ENCODE peak calls at places on chromosomes 16 and 17, in eight cellular contexts. One of them, this sample, is unnamed. For H3K4me1 and H3K27me3, the result is how much of the 10 kb centered on the place peaks cover.

GRCh38 chr16:66924527-66925321 is 611 bp downstream of the RRAD start:
- DNase-seq in psoas muscle: peak
- DNase-seq in adipocyte: peak
- DNase-seq in CD4-positive, alpha-beta memory T cell: peak
- DNase-seq in ovary: no peak
- DNase-seq in cardiac muscle cell: no peak
- DNase-seq in endodermal cell: peak
- DNase-seq in H1: peak
- DNase-seq in this sample: no peak

GRCh38 chr16:67942200-67942509 is 1.8 kb downstream of the LCAT start:
- DNase-seq in cardiac muscle cell: peak
- DNase-seq in psoas muscle: no peak
- DNase-seq in endodermal cell: peak
- DNase-seq in adipocyte: peak
- DNase-seq in H1: peak
- DNase-seq in CD4-positive, alpha-beta memory T cell: peak
- DNase-seq in ovary: no peak
- DNase-seq in this sample: no peak

GRCh38 chr17:27747462-27748359 is 52.6 kb downstream of the NOS2 start:
- DNase-seq in ovary: no peak
- DNase-seq in CD4-positive, alpha-beta memory T cell: no peak
- DNase-seq in H1: peak
- DNase-seq in endodermal cell: peak
- DNase-seq in psoas muscle: no peak
- DNase-seq in cardiac muscle cell: no peak
- DNase-seq in adipocyte: no peak
- DNase-seq in this sample: peak

GRCh38 chr16:68064791-68065365 is 20.3 kb upstream of the NFATC3 start:
- DNase-seq in adipocyte: peak
- DNase-seq in cardiac muscle cell: peak
- DNase-seq in CD4-positive, alpha-beta memory T cell: peak
- DNase-seq in ovary: peak
- DNase-seq in H1: peak
- DNase-seq in psoas muscle: peak
- DNase-seq in endodermal cell: peak
- DNase-seq in this sample: peak

GRCh38 chr16:3400446-3400778 is 392 bp downstream of the ZSCAN32 start:
- DNase-seq in ovary: no peak
- DNase-seq in CD4-positive, alpha-beta memory T cell: no peak
- DNase-seq in adipocyte: no peak
- DNase-seq in cardiac muscle cell: no peak
- DNase-seq in psoas muscle: no peak
- DNase-seq in endodermal cell: no peak
- DNase-seq in H1: no peak
- DNase-seq in this sample: no peak

GRCh38 chr17:80981062-80981902 is 10.4 kb upstream of the CHMP6 start:
- DNase-seq in ovary: peak
- DNase-seq in endodermal cell: peak
- DNase-seq in H1: peak
- DNase-seq in adipocyte: peak
- DNase-seq in CD4-positive, alpha-beta memory T cell: peak
- DNase-seq in psoas muscle: peak
- DNase-seq in cardiac muscle cell: no peak
- DNase-seq in this sample: no peak

GRCh38 chr17:76868669-76869208 is 535 bp downstream of the MGAT5B start:
- DNase-seq in H1: peak
- DNase-seq in CD4-positive, alpha-beta memory T cell: no peak
- DNase-seq in endodermal cell: peak
- DNase-seq in psoas muscle: no peak
- DNase-seq in cardiac muscle cell: peak
- DNase-seq in adipocyte: peak
- DNase-seq in ovary: no peak
- DNase-seq in this sample: no peak

GRCh38 chr17:41907185-41907556 is 11.6 kb downstream of the ACLY start:
- DNase-seq in cardiac muscle cell: peak
- DNase-seq in psoas muscle: no peak
- DNase-seq in endodermal cell: no peak
- DNase-seq in H1: no peak
- DNase-seq in CD4-positive, alpha-beta memory T cell: no peak
- DNase-seq in ovary: no peak
- DNase-seq in adipocyte: no peak
- DNase-seq in this sample: no peak

GRCh38 chr16:49287572-49287971 is 5.9 kb upstream of the CBLN1 start:
- DNase-seq in H1: no peak
- DNase-seq in cardiac muscle cell: no peak
- DNase-seq in psoas muscle: no peak
- DNase-seq in ovary: no peak
- DNase-seq in adipocyte: no peak
- DNase-seq in endodermal cell: peak
- DNase-seq in CD4-positive, alpha-beta memory T cell: no peak
- DNase-seq in this sample: no peak

GRCh38 chr16:10103096-10103495 is 79.1 kb downstream of the GRIN2A start:
- DNase-seq in adipocyte: peak
- DNase-seq in endodermal cell: no peak
- DNase-seq in CD4-positive, alpha-beta memory T cell: no peak
- DNase-seq in psoas muscle: no peak
- DNase-seq in ovary: no peak
- DNase-seq in H1: no peak
- DNase-seq in cardiac muscle cell: no peak
- DNase-seq in this sample: no peak

GRCh38 chr16:580946-581498 is 8.8 kb upstream of the RAB40C start:
- DNase-seq in H1: no peak
- DNase-seq in adipocyte: no peak
- DNase-seq in CD4-positive, alpha-beta memory T cell: no peak
- DNase-seq in cardiac muscle cell: no peak
- DNase-seq in psoas muscle: no peak
- DNase-seq in ovary: no peak
- DNase-seq in endodermal cell: no peak
- DNase-seq in this sample: no peak

GRCh38 chr17:47315451-47316266 is 8.1 kb upstream of the EFCAB13 start:
- DNase-seq in endodermal cell: peak
- DNase-seq in ovary: peak
- DNase-seq in CD4-positive, alpha-beta memory T cell: peak
- DNase-seq in cardiac muscle cell: peak
- DNase-seq in psoas muscle: no peak
- DNase-seq in H1: no peak
- DNase-seq in adipocyte: peak
- DNase-seq in this sample: no peak

GRCh38 chr17:82198092-82198491 is 14.6 kb downstream of the CCDC57 start:
- DNase-seq in adipocyte: no peak
- DNase-seq in endodermal cell: no peak
- DNase-seq in cardiac muscle cell: no peak
- DNase-seq in psoas muscle: no peak
- DNase-seq in ovary: no peak
- DNase-seq in H1: no peak
- DNase-seq in CD4-positive, alpha-beta memory T cell: no peak
- DNase-seq in this sample: no peak

GRCh38 chr16:73186752-73187151 is 138.8 kb upstream of the ZFHX3 start:
- DNase-seq in H1: no peak
- DNase-seq in psoas muscle: no peak
- DNase-seq in cardiac muscle cell: no peak
- DNase-seq in ovary: no peak
- DNase-seq in adipocyte: peak
- DNase-seq in CD4-positive, alpha-beta memory T cell: no peak
- DNase-seq in endodermal cell: no peak
- DNase-seq in this sample: no peak

DNA sequence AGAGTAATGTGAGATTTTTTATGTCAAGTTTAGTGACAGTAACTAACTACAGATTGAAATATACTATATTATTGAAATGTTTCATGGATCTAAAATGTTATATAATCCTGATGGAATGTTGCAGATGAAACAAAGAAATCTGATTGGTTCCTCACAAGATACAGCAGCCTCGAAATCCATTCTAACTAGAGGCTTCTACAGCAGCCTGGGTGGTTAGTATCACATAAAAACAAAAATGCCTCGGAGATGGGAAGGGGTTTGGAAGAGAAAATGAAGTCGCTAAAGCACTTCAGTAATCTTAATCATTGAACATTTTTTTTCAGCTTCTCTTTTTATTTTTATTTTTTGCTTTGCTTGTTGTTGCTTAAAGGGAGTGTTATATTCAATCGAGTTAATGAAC is 75.2 kb downstream of the TANC2 start:
- DNase-seq in endodermal cell: no peak
- DNase-seq in H1: no peak
- DNase-seq in CD4-positive, alpha-beta memory T cell: no peak
- DNase-seq in psoas muscle: no peak
- DNase-seq in cardiac muscle cell: no peak
- DNase-seq in ovary: no peak
- DNase-seq in adipocyte: no peak
- DNase-seq in this sample: no peak
- H3K4me1 ChIP-seq in endodermal cell: under half
- H3K4me1 ChIP-seq in H1: under half
- H3K4me1 ChIP-seq in CD4-positive, alpha-beta memory T cell: under half
- H3K4me1 ChIP-seq in psoas muscle: under half
- H3K4me1 ChIP-seq in cardiac muscle cell: under half
- H3K4me1 ChIP-seq in ovary: under half
- H3K4me1 ChIP-seq in adipocyte: under half
- H3K4me1 ChIP-seq in this sample: under half

GRCh38 chr16:13359835-13360234 is 458.4 kb downstream of the SHISA9 start:
- DNase-seq in ovary: no peak
- DNase-seq in endodermal cell: no peak
- DNase-seq in adipocyte: no peak
- DNase-seq in CD4-positive, alpha-beta memory T cell: no peak
- DNase-seq in cardiac muscle cell: no peak
- DNase-seq in psoas muscle: no peak
- DNase-seq in H1: no peak
- DNase-seq in this sample: no peak
- H3K27me3 ChIP-seq in ovary: under half
- H3K27me3 ChIP-seq in endodermal cell: under half
- H3K27me3 ChIP-seq in adipocyte: under half
- H3K27me3 ChIP-seq in CD4-positive, alpha-beta memory T cell: under half
- H3K27me3 ChIP-seq in cardiac muscle cell: under half
- H3K27me3 ChIP-seq in psoas muscle: under half
- H3K27me3 ChIP-seq in H1: under half
- H3K27me3 ChIP-seq in this sample: under half

GRCh38 chr16:25052161-25052511 is 37.0 kb upstream of the ARHGAP17 start:
- DNase-seq in cardiac muscle cell: no peak
- DNase-seq in CD4-positive, alpha-beta memory T cell: no peak
- DNase-seq in endodermal cell: no peak
- DNase-seq in H1: no peak
- DNase-seq in psoas muscle: no peak
- DNase-seq in ovary: no peak
- DNase-seq in adipocyte: no peak
- DNase-seq in this sample: no peak

GRCh38 chr16:25048146-25048618 is 33.0 kb upstream of the ARHGAP17 start:
- DNase-seq in psoas muscle: no peak
- DNase-seq in CD4-positive, alpha-beta memory T cell: no peak
- DNase-seq in cardiac muscle cell: no peak
- DNase-seq in adipocyte: no peak
- DNase-seq in endodermal cell: no peak
- DNase-seq in ovary: no peak
- DNase-seq in H1: no peak
- DNase-seq in this sample: no peak

GRCh38 chr16:25052530-25052929 is 37.4 kb upstream of the ARHGAP17 start:
- DNase-seq in adipocyte: no peak
- DNase-seq in cardiac muscle cell: no peak
- DNase-seq in endodermal cell: no peak
- DNase-seq in H1: no peak
- DNase-seq in CD4-positive, alpha-beta memory T cell: no peak
- DNase-seq in ovary: no peak
- DNase-seq in psoas muscle: no peak
- DNase-seq in this sample: no peak

GRCh38 chr16:25045696-25046381 is 30.7 kb upstream of the ARHGAP17 start:
- DNase-seq in adipocyte: no peak
- DNase-seq in cardiac muscle cell: peak
- DNase-seq in ovary: no peak
- DNase-seq in endodermal cell: no peak
- DNase-seq in H1: no peak
- DNase-seq in CD4-positive, alpha-beta memory T cell: no peak
- DNase-seq in psoas muscle: no peak
- DNase-seq in this sample: no peak

DNA sequence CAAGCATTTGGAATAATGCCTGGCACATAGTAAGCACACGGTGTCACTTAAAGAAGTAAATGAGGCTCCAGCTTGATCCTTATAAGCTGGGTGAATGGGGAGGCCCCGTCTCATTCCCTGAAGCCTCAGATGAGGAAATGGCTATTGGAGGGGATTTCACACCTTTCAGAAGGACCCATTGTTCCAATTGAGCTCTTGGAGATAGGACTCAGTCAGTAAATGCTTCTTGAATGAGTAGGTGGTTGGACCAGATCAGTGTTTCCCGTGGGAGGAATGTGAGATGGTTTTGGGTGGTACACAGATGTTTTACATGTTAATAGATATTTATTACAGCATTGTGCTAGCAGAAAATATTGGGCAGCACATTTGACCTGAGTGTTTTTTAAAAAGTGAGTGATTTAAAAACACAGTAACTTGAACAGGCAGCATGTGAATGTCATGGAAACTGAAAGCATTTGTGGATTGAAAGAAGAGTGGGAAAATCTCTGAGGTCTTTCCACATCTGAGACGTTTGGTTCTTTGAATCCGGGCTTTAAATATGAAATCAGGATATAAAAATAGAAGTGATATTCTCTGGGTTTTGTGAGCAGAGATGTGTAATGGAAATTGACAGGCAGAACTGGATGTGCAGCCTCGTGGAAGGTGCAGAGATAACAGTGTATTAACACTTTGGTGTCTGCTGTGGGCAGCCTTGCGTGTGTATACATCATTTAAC is 36.4 kb upstream of the ARHGAP17 start:
- DNase-seq in psoas muscle: no peak
- DNase-seq in endodermal cell: peak
- DNase-seq in H1: no peak
- DNase-seq in adipocyte: peak
- DNase-seq in CD4-positive, alpha-beta memory T cell: no peak
- DNase-seq in cardiac muscle cell: peak
- DNase-seq in ovary: no peak
- DNase-seq in this sample: no peak
- H3K4me3 ChIP-seq in psoas muscle: peak
- H3K4me3 ChIP-seq in endodermal cell: no peak
- H3K4me3 ChIP-seq in H1: no peak
- H3K4me3 ChIP-seq in adipocyte: peak
- H3K4me3 ChIP-seq in CD4-positive, alpha-beta memory T cell: peak
- H3K4me3 ChIP-seq in cardiac muscle cell: no peak
- H3K4me3 ChIP-seq in ovary: no peak
- H3K4me3 ChIP-seq in this sample: no peak

GRCh38 chr17:65430209-65430833 is 131.1 kb downstream of the AXIN2 start:
- DNase-seq in CD4-positive, alpha-beta memory T cell: no peak
- DNase-seq in ovary: no peak
- DNase-seq in H1: no peak
- DNase-seq in cardiac muscle cell: no peak
- DNase-seq in endodermal cell: no peak
- DNase-seq in psoas muscle: no peak
- DNase-seq in adipocyte: no peak
- DNase-seq in this sample: no peak

GRCh38 chr17:65433157-65433556 is 128.3 kb downstream of the AXIN2 start:
- DNase-seq in endodermal cell: no peak
- DNase-seq in psoas muscle: no peak
- DNase-seq in H1: no peak
- DNase-seq in adipocyte: no peak
- DNase-seq in ovary: no peak
- DNase-seq in CD4-positive, alpha-beta memory T cell: no peak
- DNase-seq in cardiac muscle cell: no peak
- DNase-seq in this sample: no peak

GRCh38 chr17:65434251-65434650 is 127.2 kb downstream of the AXIN2 start:
- DNase-seq in endodermal cell: no peak
- DNase-seq in ovary: no peak
- DNase-seq in CD4-positive, alpha-beta memory T cell: no peak
- DNase-seq in adipocyte: no peak
- DNase-seq in cardiac muscle cell: peak
- DNase-seq in psoas muscle: no peak
- DNase-seq in H1: no peak
- DNase-seq in this sample: no peak

GRCh38 chr17:65433592-65433991 is 127.9 kb downstream of the AXIN2 start:
- DNase-seq in CD4-positive, alpha-beta memory T cell: no peak
- DNase-seq in adipocyte: no peak
- DNase-seq in endodermal cell: no peak
- DNase-seq in cardiac muscle cell: peak
- DNase-seq in H1: no peak
- DNase-seq in psoas muscle: no peak
- DNase-seq in ovary: no peak
- DNase-seq in this sample: no peak

GRCh38 chr17:65431116-65431515 is 130.3 kb downstream of the AXIN2 start:
- DNase-seq in ovary: no peak
- DNase-seq in H1: no peak
- DNase-seq in psoas muscle: no peak
- DNase-seq in endodermal cell: no peak
- DNase-seq in cardiac muscle cell: no peak
- DNase-seq in CD4-positive, alpha-beta memory T cell: no peak
- DNase-seq in adipocyte: no peak
- DNase-seq in this sample: no peak
- H3K4me1 ChIP-seq in ovary: under half
- H3K4me1 ChIP-seq in H1: under half
- H3K4me1 ChIP-seq in psoas muscle: under half
- H3K4me1 ChIP-seq in endodermal cell: under half
- H3K4me1 ChIP-seq in cardiac muscle cell: under half
- H3K4me1 ChIP-seq in CD4-positive, alpha-beta memory T cell: under half
- H3K4me1 ChIP-seq in adipocyte: under half
- H3K4me1 ChIP-seq in this sample: under half

This sample was measured in right atrium auricular region.